ENCODE peak calls at places on chromosomes 12 and 14, in nine cellular contexts. T, I, L, Y, K, V, E, X and N are unnamed samples.

GRCh38 chr12:104522985-104523719 is 66.4 kb downstream of the CHST11 start:
- DNase-seq in T (no peak), I (no peak), L (no peak), Y (peak; percentile 57), K (no peak), V (no peak), E (peak; percentile 47), X (no peak), N (no peak)

GRCh38 chr12:119328111-119328510 is 6.4 kb upstream of the CCDC60 start:
- DNase-seq in T (no peak), I (no peak), L (no peak), Y (no peak), K (no peak), V (no peak), E (peak; percentile 50), X (no peak), N (no peak)

GRCh38 chr14:41609704-41610183 is 3.1 kb downstream of the LRFN5 start:
- DNase-seq in T (peak; percentile 62), I (no peak), L (no peak), Y (peak; percentile 60), K (peak; percentile 70), V (no peak), E (no peak), X (no peak), N (no peak)

GRCh38 chr12:79300199-79300568 is 390.6 kb downstream of the PAWR start:
- DNase-seq in T (no peak), I (no peak), L (no peak), Y (no peak), K (peak; percentile 41), V (no peak), E (no peak), X (no peak), N (no peak)

GRCh38 chr12:118356809-118357326 is 15.8 kb downstream of the TAOK3 start:
- DNase-seq in T (no peak), I (no peak), L (no peak), Y (peak; percentile 79), K (peak; percentile 80), V (no peak), E (peak; percentile 29), X (no peak), N (no peak)

GRCh38 chr14:76919811-76920571 is 93.8 kb downstream of the LRRC74A start:
- DNase-seq in T (no peak), I (no peak), L (no peak), Y (peak; percentile 78), K (peak; percentile 88), V (no peak), E (no peak), X (no peak), N (no peak)

GRCh38 chr12:104669057-104669770 is 212.5 kb downstream of the CHST11 start:
- DNase-seq in T (peak; percentile 33), I (peak; percentile 56), L (no peak), Y (no peak), K (peak; percentile 37), V (no peak), E (no peak), X (no peak), N (no peak)

GRCh38 chr12:5015711-5016492 is 27.8 kb upstream of the KCNA5 start:
- DNase-seq in T (no peak), I (no peak), L (no peak), Y (no peak), K (no peak), V (no peak), E (peak; percentile 65), X (no peak), N (no peak)

GRCh38 chr14:77478796-77479195 is 19.8 kb downstream of the ISM2 start:
- DNase-seq in T (no peak), I (no peak), L (no peak), Y (no peak), K (no peak), V (no peak), E (peak; percentile 68), X (no peak), N (no peak)

GRCh38 chr12:65184176-65184857 is 14.9 kb downstream of the LEMD3 start:
- DNase-seq in T (no peak), I (no peak), L (no peak), Y (no peak), K (no peak), V (no peak), E (no peak), X (no peak), N (no peak)

GRCh38 chr14:22664261-22664660 is 20.1 kb upstream of the OR6J1 start:
- DNase-seq in T (no peak), I (no peak), L (no peak), Y (no peak), K (no peak), V (no peak), E (no peak), X (no peak), N (no peak)

GRCh38 chr12:124625867-124626675 is 58.7 kb upstream of the NCOR2 start:
- DNase-seq in T (no peak), I (peak; percentile 82), L (peak; percentile 36), Y (peak; percentile 89), K (peak; percentile 80), V (no peak), E (no peak), X (no peak), N (no peak)

GRCh38 chr12:24780969-24781368 is 167.9 kb downstream of the BCAT1 start:
- DNase-seq in T (no peak), I (no peak), L (peak; percentile 13), Y (peak; percentile 53), K (peak; percentile 16), V (no peak), E (peak; percentile 18), X (no peak), N (no peak)

GRCh38 chr12:13425766-13426165 is 229.2 kb downstream of the EMP1 start:
- DNase-seq in T (no peak), I (no peak), L (peak; percentile 55), Y (peak; percentile 28), K (peak; percentile 81), V (no peak), E (no peak), X (no peak), N (no peak)

GRCh38 chr12:112985655-112986290 is 7.5 kb downstream of the OAS2 start:
- DNase-seq in T (no peak), I (no peak), L (no peak), Y (no peak), K (no peak), V (no peak), E (no peak), X (no peak), N (no peak)

GRCh38 chr14:100474176-100474575 is 113.0 kb downstream of the BEGAIN start:
- DNase-seq in T (no peak), I (no peak), L (no peak), Y (no peak), K (peak; percentile 13), V (no peak), E (no peak), X (no peak), N (no peak)

GRCh38 chr12:6356374-6356820 is 14.5 kb upstream of the TNFRSF1A start:
- DNase-seq in T (no peak), I (no peak), L (no peak), Y (no peak), K (no peak), V (no peak), E (no peak), X (no peak), N (no peak)

GRCh38 chr12:76586764-76587395 is 27.3 kb upstream of the OSBPL8 start:
- DNase-seq in T (peak; percentile 11), I (no peak), L (peak; percentile 43), Y (peak; percentile 80), K (peak; percentile 66), V (peak; percentile 5), E (peak; percentile 53), X (peak; percentile 8), N (peak; percentile 42)

GRCh38 chr12:52234226-52234810 is 1.3 kb downstream of the KRT7 start:
- DNase-seq in T (no peak), I (no peak), L (no peak), Y (no peak), K (no peak), V (no peak), E (no peak), X (no peak), N (no peak)
- H3K4me3 ChIP-seq in T (no peak overlapping the region), I (peak overlapping the region; percentile 44), L (no peak overlapping the region), Y (no peak overlapping the region), K (no peak overlapping the region), V (no peak overlapping the region), E (no peak overlapping the region), X (no peak overlapping the region), N (no peak overlapping the region)

DNA sequence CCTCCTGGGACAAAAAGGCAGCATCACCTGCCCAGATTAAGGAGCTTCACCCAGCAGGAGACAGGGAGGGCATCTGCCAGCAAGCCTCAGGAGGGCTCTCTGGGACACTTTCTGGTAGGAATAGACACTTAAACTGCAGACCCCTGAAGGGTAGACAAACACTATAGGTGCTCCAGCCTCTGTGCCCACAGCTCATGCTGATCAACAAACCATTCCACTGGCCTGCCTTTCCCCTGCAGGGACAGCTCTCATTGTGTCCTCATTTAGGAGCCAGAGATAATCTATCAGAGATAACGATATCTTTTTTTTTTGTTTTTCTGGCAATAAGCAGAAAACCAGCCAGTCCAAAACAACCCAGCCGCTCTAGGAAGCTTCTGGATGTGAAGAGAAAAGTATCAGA is 251.8 kb upstream of the CCDC196 start:
- DNase-seq in T (no peak), I (no peak), L (no peak), Y (no peak), K (no peak), V (no peak), E (no peak), X (no peak), N (no peak)
- H3K4me3 ChIP-seq in T (no peak overlapping the region), I (no peak overlapping the region), L (no peak overlapping the region), Y (no peak overlapping the region), K (no peak overlapping the region), V (no peak overlapping the region), E (no peak overlapping the region), X (no peak overlapping the region), N (no peak overlapping the region)

GRCh38 chr12:52200783-52201519 is 9.1 kb upstream of the KRT80 start:
- DNase-seq in T (no peak), I (no peak), L (no peak), Y (no peak), K (no peak), V (no peak), E (no peak), X (no peak), N (no peak)

GRCh38 chr12:52198454-52199215 is 6.8 kb upstream of the KRT80 start:
- DNase-seq in T (no peak), I (no peak), L (no peak), Y (no peak), K (no peak), V (no peak), E (no peak), X (no peak), N (no peak)

GRCh38 chr12:52201520-52201839 is 9.7 kb upstream of the KRT80 start:
- DNase-seq in T (no peak), I (no peak), L (no peak), Y (no peak), K (no peak), V (no peak), E (no peak), X (no peak), N (no peak)

GRCh38 chr12:52199294-52199920 is 7.6 kb upstream of the KRT80 start:
- DNase-seq in T (no peak), I (no peak), L (no peak), Y (no peak), K (no peak), V (no peak), E (no peak), X (no peak), N (no peak)

GRCh38 chr12:52200086-52200782 is 8.4 kb upstream of the KRT80 start:
- DNase-seq in T (no peak), I (no peak), L (no peak), Y (no peak), K (no peak), V (no peak), E (no peak), X (no peak), N (no peak)
- H3K4me3 ChIP-seq in T (no peak overlapping the region), I (no peak overlapping the region), L (no peak overlapping the region), Y (no peak overlapping the region), K (no peak overlapping the region), V (no peak overlapping the region), E (no peak overlapping the region), X (no peak overlapping the region), N (no peak overlapping the region)

GRCh38 chr12:31562594-31563328 is 28.2 kb downstream of the DENND5B start:
- DNase-seq in T (no peak), I (no peak), L (no peak), Y (no peak), K (no peak), V (no peak), E (peak; percentile 39), X (no peak), N (no peak)
- H3K4me3 ChIP-seq in T (no peak overlapping the region), I (no peak overlapping the region), L (no peak overlapping the region), Y (no peak overlapping the region), K (no peak overlapping the region), V (no peak overlapping the region), E (no peak overlapping the region), X (no peak overlapping the region), N (no peak overlapping the region)